ENCODE peak calls at places on chromosomes 5 and 9, in six cellular contexts. One of them, this sample, is unnamed.

GRCh38 chr9:75152416-75152815 is 64.1 kb downstream of the OSTF1 start:
- DNase-seq in body of pancreas: no peak
- DNase-seq in coronary artery: no peak
- DNase-seq in IMR-90: peak; percentile 57
- DNase-seq in epithelial cell of esophagus: no peak
- DNase-seq in tibial artery: no peak
- DNase-seq in this sample: no peak

GRCh38 chr9:133529457-133529856 is 4.7 kb upstream of the MYMK start:
- DNase-seq in tibial artery: no peak
- DNase-seq in body of pancreas: no peak
- DNase-seq in epithelial cell of esophagus: no peak
- DNase-seq in coronary artery: no peak
- DNase-seq in IMR-90: no peak
- DNase-seq in this sample: no peak

GRCh38 chr9:98085955-98086354 is 29.4 kb downstream of the NANS start:
- DNase-seq in tibial artery: peak; percentile 1
- DNase-seq in IMR-90: no peak
- DNase-seq in coronary artery: no peak
- DNase-seq in body of pancreas: no peak
- DNase-seq in epithelial cell of esophagus: peak; percentile 19
- DNase-seq in this sample: peak; percentile 9

GRCh38 chr9:74322661-74323314 is 174.3 kb upstream of the RORB start:
- DNase-seq in epithelial cell of esophagus: no peak
- DNase-seq in coronary artery: no peak
- DNase-seq in tibial artery: no peak
- DNase-seq in body of pancreas: no peak
- DNase-seq in IMR-90: no peak
- DNase-seq in this sample: no peak

GRCh38 chr5:112848116-112848811 is 12.8 kb upstream of the SRP19 start:
- DNase-seq in coronary artery: no peak
- DNase-seq in IMR-90: peak; percentile 78
- DNase-seq in body of pancreas: no peak
- DNase-seq in tibial artery: no peak
- DNase-seq in epithelial cell of esophagus: peak; percentile 77
- DNase-seq in this sample: peak; percentile 82

GRCh38 chr9:130986311-130986940 is 22.5 kb upstream of the LAMC3 start:
- DNase-seq in IMR-90: no peak
- DNase-seq in epithelial cell of esophagus: no peak
- DNase-seq in tibial artery: no peak
- DNase-seq in body of pancreas: no peak
- DNase-seq in coronary artery: no peak
- DNase-seq in this sample: no peak

GRCh38 chr9:94668424-94668916 is 29.2 kb upstream of the FBP1 start:
- DNase-seq in epithelial cell of esophagus: no peak
- DNase-seq in tibial artery: no peak
- DNase-seq in body of pancreas: no peak
- DNase-seq in IMR-90: no peak
- DNase-seq in coronary artery: no peak
- DNase-seq in this sample: no peak

GRCh38 chr5:58042933-58043606 is 416.8 kb downstream of the PLK2 start:
- DNase-seq in body of pancreas: no peak
- DNase-seq in epithelial cell of esophagus: peak; percentile 43
- DNase-seq in IMR-90: peak; percentile 16
- DNase-seq in coronary artery: no peak
- DNase-seq in tibial artery: no peak
- DNase-seq in this sample: no peak

GRCh38 chr9:88691811-88692210 is 156.8 kb downstream of the NXNL2 start:
- DNase-seq in coronary artery: no peak
- DNase-seq in IMR-90: peak; percentile 84
- DNase-seq in tibial artery: no peak
- DNase-seq in body of pancreas: no peak
- DNase-seq in epithelial cell of esophagus: peak; percentile 21
- DNase-seq in this sample: peak; percentile 69

DNA sequence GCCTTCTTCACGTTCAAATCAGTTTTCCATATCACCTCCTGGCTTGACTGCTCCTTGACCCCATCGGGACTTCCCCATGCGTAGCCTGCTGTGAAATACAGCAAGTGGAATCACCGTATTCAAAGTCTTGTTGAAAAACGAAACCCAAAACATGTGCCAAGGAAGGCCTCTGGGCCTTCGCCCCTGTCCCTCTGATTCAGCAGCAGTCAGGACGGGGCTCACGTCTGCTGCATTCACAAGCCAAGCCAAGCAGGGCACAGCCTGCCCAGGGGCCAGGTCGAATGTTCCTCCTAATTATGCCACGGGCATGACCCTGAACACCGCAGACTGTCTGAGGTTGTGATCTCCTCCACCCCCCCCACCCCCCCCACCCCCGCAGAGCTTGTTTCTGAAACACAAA is 963 bp upstream of the CTNND2 start:
- DNase-seq in epithelial cell of esophagus: no peak
- DNase-seq in IMR-90: no peak
- DNase-seq in body of pancreas: peak; percentile 22
- DNase-seq in coronary artery: no peak
- DNase-seq in tibial artery: no peak
- DNase-seq in this sample: no peak
- H3K4me3 ChIP-seq in epithelial cell of esophagus: no peak overlapping the region
- H3K4me3 ChIP-seq in IMR-90: no peak overlapping the region
- H3K4me3 ChIP-seq in body of pancreas: no peak overlapping the region
- H3K4me3 ChIP-seq in coronary artery: peak overlapping the region; percentile 64
- H3K4me3 ChIP-seq in tibial artery: no peak overlapping the region
- H3K4me3 ChIP-seq in this sample: no peak overlapping the region

GRCh38 chr5:32187675-32188074 is 13.6 kb upstream of the GOLPH3 start:
- DNase-seq in tibial artery: no peak
- DNase-seq in IMR-90: no peak
- DNase-seq in body of pancreas: no peak
- DNase-seq in epithelial cell of esophagus: no peak
- DNase-seq in coronary artery: no peak
- DNase-seq in this sample: no peak
- TF ChIP-seq CTCF in tibial artery: no peak
- TF ChIP-seq CTCF in IMR-90: no peak
- TF ChIP-seq CTCF in body of pancreas: no peak
- TF ChIP-seq CTCF in epithelial cell of esophagus: no peak
- TF ChIP-seq CTCF in coronary artery: no peak
- TF ChIP-seq CTCF in this sample: no peak

DNA sequence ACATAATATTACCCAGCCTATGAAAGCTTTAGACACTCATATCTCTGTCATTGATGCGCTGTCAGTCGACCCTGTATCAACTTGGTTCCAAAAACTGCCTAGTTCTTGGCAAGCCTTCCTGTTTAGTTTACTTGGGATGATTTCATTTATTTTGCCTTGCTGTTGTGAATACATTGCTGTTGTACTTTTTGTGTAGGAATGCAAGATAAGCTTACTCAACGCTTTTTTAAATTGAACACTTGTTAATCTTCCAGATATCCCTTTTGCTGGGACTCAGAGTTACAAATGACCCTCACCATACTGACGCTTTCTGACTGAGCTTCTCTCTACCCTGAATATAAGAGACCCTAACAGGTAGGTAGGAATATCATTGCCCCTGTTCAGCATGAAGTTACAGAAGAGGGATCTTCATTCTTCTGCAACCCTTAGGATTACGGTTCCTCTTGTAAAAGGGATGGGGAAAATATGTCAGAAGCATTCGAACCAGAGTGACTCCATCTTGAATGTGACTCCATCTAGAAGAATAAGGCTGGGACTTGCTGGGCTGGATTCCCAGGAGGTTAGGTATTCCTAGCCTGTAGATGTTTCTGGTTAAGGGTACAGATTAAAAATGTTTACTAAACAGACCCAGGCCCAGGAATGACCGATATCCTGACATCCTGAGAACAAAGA is 13.7 kb upstream of the PAIP1 start:
- DNase-seq in tibial artery: no peak
- DNase-seq in body of pancreas: no peak
- DNase-seq in IMR-90: no peak
- DNase-seq in epithelial cell of esophagus: no peak
- DNase-seq in coronary artery: no peak
- DNase-seq in this sample: peak; percentile 38
- H3K4me3 ChIP-seq in tibial artery: peak overlapping the region; percentile 32
- H3K4me3 ChIP-seq in body of pancreas: no peak overlapping the region
- H3K4me3 ChIP-seq in IMR-90: no peak overlapping the region
- H3K4me3 ChIP-seq in epithelial cell of esophagus: no peak overlapping the region
- H3K4me3 ChIP-seq in coronary artery: peak overlapping the region; percentile 48
- H3K4me3 ChIP-seq in this sample: no peak overlapping the region

GRCh38 chr9:136281421-136282271 is 22.2 kb downstream of the CCDC187 start:
- DNase-seq in coronary artery: no peak
- DNase-seq in body of pancreas: no peak
- DNase-seq in epithelial cell of esophagus: no peak
- DNase-seq in IMR-90: no peak
- DNase-seq in tibial artery: no peak
- DNase-seq in this sample: no peak
- TF ChIP-seq CTCF in coronary artery: no peak
- TF ChIP-seq CTCF in body of pancreas: no peak
- TF ChIP-seq CTCF in epithelial cell of esophagus: no peak
- TF ChIP-seq CTCF in IMR-90: no peak
- TF ChIP-seq CTCF in tibial artery: no peak
- TF ChIP-seq CTCF in this sample: no peak

GRCh38 chr5:3310551-3311340 is 284.9 kb upstream of the IRX1 start:
- DNase-seq in IMR-90: no peak
- DNase-seq in coronary artery: no peak
- DNase-seq in tibial artery: no peak
- DNase-seq in epithelial cell of esophagus: peak; percentile 55
- DNase-seq in body of pancreas: peak; percentile 45
- DNase-seq in this sample: no peak
- H3K4me3 ChIP-seq in IMR-90: no peak overlapping the region
- H3K4me3 ChIP-seq in coronary artery: no peak overlapping the region
- H3K4me3 ChIP-seq in tibial artery: no peak overlapping the region
- H3K4me3 ChIP-seq in epithelial cell of esophagus: no peak overlapping the region
- H3K4me3 ChIP-seq in body of pancreas: no peak overlapping the region
- H3K4me3 ChIP-seq in this sample: no peak overlapping the region

GRCh38 chr5:98453309-98453708 is 320.2 kb upstream of the RGMB start:
- DNase-seq in body of pancreas: no peak
- DNase-seq in tibial artery: no peak
- DNase-seq in IMR-90: no peak
- DNase-seq in coronary artery: no peak
- DNase-seq in epithelial cell of esophagus: no peak
- DNase-seq in this sample: no peak

GRCh38 chr5:98455660-98456059 is 317.8 kb upstream of the RGMB start:
- DNase-seq in IMR-90: peak; percentile 77
- DNase-seq in epithelial cell of esophagus: peak; percentile 8
- DNase-seq in body of pancreas: no peak
- DNase-seq in tibial artery: no peak
- DNase-seq in coronary artery: no peak
- DNase-seq in this sample: peak; percentile 67

GRCh38 chr5:98458004-98458403 is 315.5 kb upstream of the RGMB start:
- DNase-seq in tibial artery: no peak
- DNase-seq in epithelial cell of esophagus: peak; percentile 6
- DNase-seq in IMR-90: peak; percentile 95
- DNase-seq in body of pancreas: no peak
- DNase-seq in coronary artery: no peak
- DNase-seq in this sample: peak; percentile 84

GRCh38 chr5:98454407-98454806 is 319.1 kb upstream of the RGMB start:
- DNase-seq in tibial artery: no peak
- DNase-seq in coronary artery: no peak
- DNase-seq in body of pancreas: no peak
- DNase-seq in IMR-90: peak; percentile 55
- DNase-seq in epithelial cell of esophagus: peak; percentile 50
- DNase-seq in this sample: peak; percentile 73

GRCh38 chr5:98454904-98455303 is 318.6 kb upstream of the RGMB start:
- DNase-seq in coronary artery: no peak
- DNase-seq in tibial artery: no peak
- DNase-seq in IMR-90: peak; percentile 97
- DNase-seq in body of pancreas: no peak
- DNase-seq in epithelial cell of esophagus: peak; percentile 93
- DNase-seq in this sample: peak; percentile 98
- TF ChIP-seq CTCF in coronary artery: no peak
- TF ChIP-seq CTCF in tibial artery: no peak
- TF ChIP-seq CTCF in IMR-90: peak; percentile 44
- TF ChIP-seq CTCF in body of pancreas: no peak
- TF ChIP-seq CTCF in epithelial cell of esophagus: peak; percentile 53
- TF ChIP-seq CTCF in this sample: peak; percentile 37

GRCh38 chr5:116576043-116576713 is 1.6 kb upstream of the SEMA6A start:
- DNase-seq in body of pancreas: peak; percentile 75
- DNase-seq in IMR-90: peak; percentile 19
- DNase-seq in tibial artery: peak; percentile 72
- DNase-seq in coronary artery: no peak
- DNase-seq in epithelial cell of esophagus: peak; percentile 77
- DNase-seq in this sample: peak; percentile 63
- H3K4me3 ChIP-seq in body of pancreas: peak overlapping the region; percentile 8
- H3K4me3 ChIP-seq in IMR-90: no peak overlapping the region
- H3K4me3 ChIP-seq in tibial artery: peak overlapping the region; percentile 61
- H3K4me3 ChIP-seq in coronary artery: peak overlapping the region; percentile 77
- H3K4me3 ChIP-seq in epithelial cell of esophagus: peak overlapping the region; percentile 66
- H3K4me3 ChIP-seq in this sample: peak overlapping the region; percentile 65

GRCh38 chr5:82922086-82922734 is 155.0 kb downstream of the TMEM167A start:
- DNase-seq in tibial artery: no peak
- DNase-seq in IMR-90: no peak
- DNase-seq in epithelial cell of esophagus: no peak
- DNase-seq in body of pancreas: no peak
- DNase-seq in coronary artery: no peak
- DNase-seq in this sample: no peak
- TF ChIP-seq CTCF in tibial artery: no peak
- TF ChIP-seq CTCF in IMR-90: no peak
- TF ChIP-seq CTCF in epithelial cell of esophagus: no peak
- TF ChIP-seq CTCF in body of pancreas: no peak
- TF ChIP-seq CTCF in coronary artery: no peak
- TF ChIP-seq CTCF in this sample: no peak

GRCh38 chr9:129505270-129505881 is 115.5 kb downstream of the C9orf50 start:
- DNase-seq in IMR-90: no peak
- DNase-seq in coronary artery: no peak
- DNase-seq in tibial artery: no peak
- DNase-seq in epithelial cell of esophagus: no peak
- DNase-seq in body of pancreas: no peak
- DNase-seq in this sample: no peak

GRCh38 chr9:129507805-129508204 is 113.1 kb downstream of the C9orf50 start:
- DNase-seq in coronary artery: no peak
- DNase-seq in body of pancreas: no peak
- DNase-seq in IMR-90: no peak
- DNase-seq in tibial artery: no peak
- DNase-seq in epithelial cell of esophagus: no peak
- DNase-seq in this sample: no peak

GRCh38 chr9:129506041-129506440 is 114.9 kb downstream of the C9orf50 start:
- DNase-seq in epithelial cell of esophagus: no peak
- DNase-seq in body of pancreas: no peak
- DNase-seq in IMR-90: no peak
- DNase-seq in tibial artery: no peak
- DNase-seq in coronary artery: no peak
- DNase-seq in this sample: no peak

GRCh38 chr9:129504404-129504803 is 116.5 kb downstream of the C9orf50 start:
- DNase-seq in epithelial cell of esophagus: no peak
- DNase-seq in body of pancreas: no peak
- DNase-seq in IMR-90: no peak
- DNase-seq in tibial artery: no peak
- DNase-seq in coronary artery: no peak
- DNase-seq in this sample: no peak

DNA sequence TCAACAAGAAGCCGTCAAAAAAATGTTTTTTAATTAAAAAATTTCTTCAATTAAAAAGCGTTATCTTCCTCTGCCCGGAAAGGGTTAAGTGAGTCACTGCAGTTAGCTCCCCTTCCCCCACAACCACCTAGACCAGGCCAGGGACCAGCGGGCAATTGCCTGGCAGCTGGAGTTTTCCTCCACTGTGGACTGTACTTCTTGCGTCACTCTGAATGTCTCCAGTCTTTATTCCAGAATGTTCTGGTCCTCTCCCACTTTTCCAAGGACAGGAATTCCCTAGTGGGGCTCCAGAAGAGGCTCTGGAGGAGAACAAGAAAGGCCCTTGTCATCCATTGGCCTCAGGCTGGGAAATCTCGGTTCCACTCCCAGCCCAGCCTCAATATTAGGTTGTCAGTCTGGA is 114.0 kb downstream of the C9orf50 start:
- DNase-seq in IMR-90: peak; percentile 48
- DNase-seq in body of pancreas: no peak
- DNase-seq in epithelial cell of esophagus: no peak
- DNase-seq in coronary artery: no peak
- DNase-seq in tibial artery: no peak
- DNase-seq in this sample: no peak
- H3K4me3 ChIP-seq in IMR-90: no peak overlapping the region
- H3K4me3 ChIP-seq in body of pancreas: no peak overlapping the region
- H3K4me3 ChIP-seq in epithelial cell of esophagus: no peak overlapping the region
- H3K4me3 ChIP-seq in coronary artery: no peak overlapping the region
- H3K4me3 ChIP-seq in tibial artery: no peak overlapping the region
- H3K4me3 ChIP-seq in this sample: no peak overlapping the region